ENCODE peak calls at places on chromosome 13, in four cellular contexts. X is AG09319; D is stimulated activated CD4-positive, alpha-beta T cell treated with anti-CD3 and anti-CD28 coated beads, TNF-alpha, amount 100 ng/mL, for 4 hours; P is gastrocnemius medialis. U is an unnamed sample.

GRCh38 chr13:46605824-46606554 is 53.0 kb downstream of the LRCH1 start:
- DNase-seq in D (no peak), P (no peak), X (no peak), U (no peak)

GRCh38 chr13:97274782-97275252 is 52.7 kb downstream of the MBNL2 start:
- DNase-seq in X (no peak), P (no peak), D (no peak), U (no peak)

GRCh38 chr13:101341464-101341863 is 74.8 kb downstream of the NALCN start:
- DNase-seq in D (no peak), X (no peak), P (no peak), U (no peak)

GRCh38 chr13:29595380-29596063 is at the start of gene SLC7A1:
- DNase-seq in P (no peak), D (peak), X (peak), U (peak)

GRCh38 chr13:22800726-22801401 is 379.9 kb upstream of the SGCG start:
- DNase-seq in X (no peak), P (peak), D (no peak), U (peak)

GRCh38 chr13:40445557-40445990 is 220.9 kb downstream of the FOXO1 start:
- DNase-seq in P (peak), D (no peak), X (no peak), U (no peak)

GRCh38 chr13:108268713-108269112 is 805 bp upstream of the TNFSF13B start:
- DNase-seq in P (no peak), X (no peak), D (no peak), U (no peak)

GRCh38 chr13:108154421-108154858 is 60.9 kb downstream of the LIG4 start:
- DNase-seq in X (no peak), P (no peak), D (no peak), U (no peak)

GRCh38 chr13:59750860-59751259 is 412.9 kb downstream of the DIAPH3 start:
- DNase-seq in D (no peak), P (no peak), X (peak), U (peak)

GRCh38 chr13:46684287-46685001 is 112.5 kb downstream of the ESD start:
- DNase-seq in P (no peak), X (no peak), D (no peak), U (no peak)

GRCh38 chr13:29918845-29919244 is 68.4 kb upstream of the UBL3 start:
- DNase-seq in X (peak), D (no peak), P (no peak), U (no peak)

GRCh38 chr13:90201676-90202425 is 1145.6 kb upstream of the MIR17HG start:
- DNase-seq in D (no peak), X (no peak), P (no peak), U (no peak)

GRCh38 chr13:73857106-73857505 is 277.1 kb downstream of the KLF12 start:
- DNase-seq in P (no peak), D (no peak), X (no peak), U (no peak)

GRCh38 chr13:99385940-99386339 is 78.7 kb upstream of the GPR183 start:
- DNase-seq in P (no peak), X (no peak), D (no peak), U (no peak)

GRCh38 chr13:27170521-27171243 is 929 bp downstream of the USP12 start:
- DNase-seq in D (peak), P (peak), X (no peak), U (peak)

GRCh38 chr13:49976314-49977258 is 20.3 kb upstream of the TRIM13 start:
- DNase-seq in P (peak), D (peak), X (peak), U (peak)

GRCh38 chr13:73341748-73342147 is 282.9 kb downstream of the KLF5 start:
- DNase-seq in X (no peak), P (no peak), D (no peak), U (no peak)